ENCODE peak calls at places on chromosome 3, in four cellular contexts. One of them, this sample, is unnamed.

GRCh38 chr3:37906734-37907282 is 45.1 kb downstream of the CTDSPL start:
- DNase-seq in K562: no peak
- DNase-seq in SK-N-SH: no peak
- DNase-seq in GM12878: peak
- DNase-seq in this sample: peak

GRCh38 chr3:177194319-177194718 is 3.0 kb downstream of the TBL1XR1 start:
- DNase-seq in GM12878: no peak
- DNase-seq in K562: no peak
- DNase-seq in SK-N-SH: no peak
- DNase-seq in this sample: no peak

GRCh38 chr3:197435426-197435825 is 120.3 kb downstream of the BDH1 start:
- DNase-seq in K562: no peak
- DNase-seq in SK-N-SH: no peak
- DNase-seq in GM12878: no peak
- DNase-seq in this sample: no peak

GRCh38 chr3:126288314-126288713 is 68.9 kb downstream of the KLF15 start:
- DNase-seq in GM12878: no peak
- DNase-seq in K562: no peak
- DNase-seq in SK-N-SH: no peak
- DNase-seq in this sample: no peak

GRCh38 chr3:172750069-172750367 is 508 bp upstream of the ECT2 start:
- DNase-seq in SK-N-SH: no peak
- DNase-seq in GM12878: no peak
- DNase-seq in K562: no peak
- DNase-seq in this sample: no peak

GRCh38 chr3:190125669-190126068 is 5.0 kb upstream of the P3H2 start:
- DNase-seq in SK-N-SH: no peak
- DNase-seq in GM12878: no peak
- DNase-seq in K562: no peak
- DNase-seq in this sample: no peak

GRCh38 chr3:111428301-111428700 is 113.7 kb upstream of the CD96 start:
- DNase-seq in GM12878: no peak
- DNase-seq in SK-N-SH: no peak
- DNase-seq in K562: no peak
- DNase-seq in this sample: no peak

GRCh38 chr3:38141952-38142273 is 3.5 kb downstream of the MYD88 start:
- DNase-seq in SK-N-SH: no peak
- DNase-seq in K562: no peak
- DNase-seq in GM12878: no peak
- DNase-seq in this sample: no peak

GRCh38 chr3:143975549-143976152 is 4.0 kb downstream of the DIPK2A start:
- DNase-seq in SK-N-SH: no peak
- DNase-seq in K562: no peak
- DNase-seq in GM12878: no peak
- DNase-seq in this sample: peak

GRCh38 chr3:32910954-32911353 is 40.5 kb upstream of the CCR4 start:
- DNase-seq in SK-N-SH: no peak
- DNase-seq in K562: no peak
- DNase-seq in GM12878: no peak
- DNase-seq in this sample: no peak

GRCh38 chr3:44114142-44114541 is 127.5 kb upstream of the TOPAZ1 start:
- DNase-seq in SK-N-SH: peak
- DNase-seq in K562: peak
- DNase-seq in GM12878: no peak
- DNase-seq in this sample: peak

GRCh38 chr3:162525052-162525451 is 1028.4 kb downstream of the OTOL1 start:
- DNase-seq in SK-N-SH: no peak
- DNase-seq in K562: no peak
- DNase-seq in GM12878: no peak
- DNase-seq in this sample: no peak

GRCh38 chr3:42123012-42123581 is 31.9 kb downstream of the TRAK1 start:
- DNase-seq in SK-N-SH: no peak
- DNase-seq in GM12878: peak
- DNase-seq in K562: no peak
- DNase-seq in this sample: no peak

DNA sequence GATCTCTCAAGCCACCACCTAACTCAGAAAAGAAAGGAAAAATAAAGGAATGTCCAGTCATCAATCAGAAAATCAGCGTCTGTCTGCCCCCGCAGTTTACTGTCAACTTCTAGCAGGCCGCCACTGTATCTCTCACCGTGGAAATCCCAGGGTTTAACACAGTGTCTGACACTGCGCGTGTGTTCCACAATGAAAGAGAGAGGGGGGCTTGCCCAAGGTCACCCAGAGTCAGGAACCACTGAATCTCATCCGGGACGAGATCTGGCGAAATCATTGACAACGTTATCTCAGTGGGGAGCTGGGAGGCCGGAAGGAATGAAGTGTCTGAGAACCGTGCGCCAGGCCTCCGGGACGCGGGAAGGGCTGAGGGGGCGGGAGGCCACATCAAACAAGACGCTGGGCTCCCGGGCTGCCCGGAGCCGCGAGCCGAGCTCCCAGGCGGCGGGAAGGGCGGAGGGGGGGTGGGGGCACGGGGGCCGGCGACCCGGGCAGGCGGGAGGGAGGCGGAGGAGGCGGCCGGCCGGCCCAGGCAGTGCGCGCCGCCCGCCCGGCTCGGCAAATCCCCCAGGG is 2.2 kb upstream of the HES1 start:
- DNase-seq in GM12878: no peak
- DNase-seq in K562: peak
- DNase-seq in SK-N-SH: no peak
- DNase-seq in this sample: peak
- TF ChIP-seq MXI1 in GM12878: no peak
- TF ChIP-seq MXI1 in K562: no peak
- TF ChIP-seq MXI1 in SK-N-SH: no peak
- TF ChIP-seq MXI1 in this sample: no peak

GRCh38 chr3:119653871-119654270 is 6.5 kb downstream of the POPDC2 start:
- DNase-seq in GM12878: no peak
- DNase-seq in K562: no peak
- DNase-seq in SK-N-SH: no peak
- DNase-seq in this sample: no peak
- TF ChIP-seq NFIC in GM12878: no peak
- TF ChIP-seq NFIC in K562: no peak
- TF ChIP-seq NFIC in SK-N-SH: no peak
- TF ChIP-seq NFIC in this sample: no peak

DNA sequence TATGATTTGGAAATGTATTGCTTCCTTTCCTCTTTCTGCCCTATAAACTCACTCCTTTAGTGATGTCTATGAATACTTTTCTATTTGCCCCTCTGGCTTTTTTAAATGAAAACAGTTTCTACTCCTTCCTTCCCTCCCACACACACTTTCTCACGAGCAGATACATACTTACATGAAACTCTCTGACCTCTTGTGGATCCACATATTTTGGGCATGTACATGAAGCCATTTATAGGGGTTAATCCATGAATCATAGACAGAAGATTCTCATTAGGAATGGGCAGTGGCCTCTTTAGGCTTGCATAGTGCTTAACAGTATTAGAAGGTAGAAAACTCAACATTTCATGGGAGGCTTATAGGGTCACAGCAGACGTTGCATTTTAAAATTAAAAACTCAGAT is 24.8 kb downstream of the ANAPC13 start:
- DNase-seq in SK-N-SH: no peak
- DNase-seq in K562: no peak
- DNase-seq in GM12878: no peak
- DNase-seq in this sample: no peak
- TF ChIP-seq MXI1 in SK-N-SH: no peak
- TF ChIP-seq MXI1 in K562: no peak
- TF ChIP-seq MXI1 in GM12878: no peak
- TF ChIP-seq MXI1 in this sample: no peak

GRCh38 chr3:69012836-69013255 is 638 bp downstream of the EOGT start:
- DNase-seq in SK-N-SH: peak
- DNase-seq in K562: no peak
- DNase-seq in GM12878: no peak
- DNase-seq in this sample: peak
- TF ChIP-seq NFIC in SK-N-SH: no peak
- TF ChIP-seq NFIC in K562: no peak
- TF ChIP-seq NFIC in GM12878: no peak
- TF ChIP-seq NFIC in this sample: no peak

DNA sequence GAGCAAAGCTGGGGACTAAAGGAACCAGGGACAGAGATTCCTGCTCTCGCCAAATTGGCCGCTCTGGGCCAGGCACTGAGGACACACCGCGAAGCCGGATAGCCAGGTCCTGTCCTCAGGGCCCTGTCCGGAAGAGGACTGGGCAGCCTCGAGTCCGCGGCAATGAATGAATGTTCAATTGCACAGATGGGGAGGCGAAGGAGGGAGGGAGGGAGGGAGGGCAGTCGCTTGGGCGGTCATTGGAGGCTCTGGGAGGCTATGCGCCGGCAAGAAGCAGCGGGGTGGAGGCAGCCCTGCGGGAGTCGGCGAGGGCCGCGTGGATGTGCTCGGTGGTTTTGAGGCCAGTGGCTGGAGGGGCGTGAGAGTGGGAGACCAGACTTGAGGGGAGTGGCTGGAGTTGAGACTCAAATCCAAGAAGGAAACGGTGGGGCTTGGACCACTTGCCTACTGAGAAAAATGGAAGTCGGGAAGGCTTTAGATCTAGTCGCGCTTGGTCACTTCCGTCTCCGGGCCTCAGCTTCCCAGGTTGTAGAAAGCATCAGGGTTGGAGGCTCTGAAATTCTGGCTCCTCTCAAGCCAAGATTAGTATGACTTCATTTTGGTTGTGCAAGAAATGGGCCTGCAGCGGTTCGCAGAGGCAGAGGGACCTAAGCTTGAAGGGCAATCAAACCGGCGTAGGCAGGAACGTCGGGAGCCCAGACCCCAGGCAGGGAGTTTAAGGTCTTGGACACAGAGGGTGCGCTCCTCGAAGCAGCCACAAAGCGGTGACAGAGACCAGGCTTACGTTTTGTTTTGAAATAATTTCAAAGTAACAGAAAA is 21.1 kb upstream of the PLXND1 start:
- DNase-seq in GM12878: peak
- DNase-seq in K562: no peak
- DNase-seq in SK-N-SH: peak
- DNase-seq in this sample: peak
- TF ChIP-seq MXI1 in GM12878: no peak
- TF ChIP-seq MXI1 in K562: no peak
- TF ChIP-seq MXI1 in SK-N-SH: no peak
- TF ChIP-seq MXI1 in this sample: no peak

DNA sequence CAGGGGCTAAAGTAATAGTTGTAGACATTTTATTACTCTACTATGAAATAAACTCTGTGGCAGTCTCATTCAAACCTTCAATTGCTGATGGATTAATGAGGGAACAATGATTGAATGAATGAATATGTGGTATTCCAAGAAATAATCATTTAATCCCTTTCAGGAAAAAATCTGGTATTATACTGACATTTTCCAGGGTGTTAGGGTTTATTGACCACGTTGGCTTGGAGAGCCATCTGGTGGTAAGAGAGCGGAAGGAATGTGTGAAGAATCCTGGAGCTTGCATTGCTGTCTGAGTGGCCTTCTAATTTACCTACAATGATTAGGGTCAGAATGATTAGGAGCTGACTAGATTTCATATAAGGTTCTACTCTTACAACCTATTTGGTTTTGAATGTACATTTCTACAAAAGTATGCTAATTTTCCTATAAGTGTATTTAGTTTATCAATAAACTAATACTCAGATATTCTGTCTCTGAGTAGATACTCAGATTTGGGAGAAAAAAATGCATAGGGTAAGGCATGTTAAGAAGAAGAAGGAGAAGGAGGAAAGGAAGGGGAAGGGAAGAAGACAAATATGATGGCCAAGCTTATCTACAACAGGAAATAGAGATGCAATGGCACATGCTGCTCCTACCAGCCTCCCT is 249.9 kb downstream of the ROBO1 start:
- DNase-seq in GM12878: no peak
- DNase-seq in K562: no peak
- DNase-seq in SK-N-SH: peak
- DNase-seq in this sample: peak
- TF ChIP-seq NFIC in GM12878: no peak
- TF ChIP-seq NFIC in K562: no peak
- TF ChIP-seq NFIC in SK-N-SH: no peak
- TF ChIP-seq NFIC in this sample: no peak

GRCh38 chr3:8113649-8114048 is 388.0 kb upstream of the LMCD1 start:
- DNase-seq in K562: no peak
- DNase-seq in SK-N-SH: no peak
- DNase-seq in GM12878: no peak
- DNase-seq in this sample: no peak

DNA sequence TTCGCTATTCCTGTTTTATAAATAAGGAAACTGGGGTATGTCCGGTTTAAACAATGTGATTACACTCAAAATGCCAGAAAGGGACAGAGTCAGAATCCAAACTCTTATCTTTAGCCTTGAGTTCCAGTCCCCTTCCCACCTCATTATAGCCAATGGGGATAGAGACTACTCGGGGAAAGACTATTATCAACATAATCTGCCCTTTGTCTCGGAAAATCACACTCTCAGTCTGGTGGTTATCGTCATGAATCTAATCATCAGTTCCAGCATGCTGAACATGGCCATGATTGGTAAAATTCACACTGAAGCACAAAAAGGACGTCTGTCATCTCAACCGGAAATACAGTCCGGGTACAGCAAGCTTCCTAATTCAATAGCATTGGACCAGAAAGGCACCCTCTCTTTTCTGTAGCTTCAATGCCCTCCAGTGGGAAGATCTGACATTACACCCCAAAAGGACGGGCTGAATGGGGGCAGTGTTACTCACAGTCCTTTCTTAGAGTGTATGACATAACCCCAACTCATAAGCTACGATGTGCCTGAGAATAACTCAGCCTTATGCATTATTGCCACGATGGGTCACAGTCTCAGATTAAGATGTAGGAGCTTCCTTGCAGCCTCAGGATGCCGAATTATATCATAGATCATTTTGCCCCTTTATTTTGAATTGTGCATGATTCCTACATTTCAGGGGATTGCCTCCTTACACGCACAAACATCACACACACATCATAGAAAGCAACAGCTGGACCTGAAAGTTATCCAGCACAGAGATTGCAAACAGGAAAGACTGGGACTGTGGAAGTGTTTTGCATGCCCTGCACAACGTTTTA is 390.4 kb upstream of the LMCD1 start:
- DNase-seq in SK-N-SH: peak
- DNase-seq in K562: peak
- DNase-seq in GM12878: peak
- DNase-seq in this sample: peak
- TF ChIP-seq MXI1 in SK-N-SH: peak
- TF ChIP-seq MXI1 in K562: no peak
- TF ChIP-seq MXI1 in GM12878: no peak
- TF ChIP-seq MXI1 in this sample: no peak

GRCh38 chr3:13308406-13308805 is 111.7 kb downstream of the NUP210 start:
- DNase-seq in GM12878: no peak
- DNase-seq in SK-N-SH: peak
- DNase-seq in K562: peak
- DNase-seq in this sample: peak
- TF ChIP-seq NFIC in GM12878: no peak
- TF ChIP-seq NFIC in SK-N-SH: no peak
- TF ChIP-seq NFIC in K562: peak
- TF ChIP-seq NFIC in this sample: no peak

This sample was measured in HepG2.